ENCODE peak calls at places on chromosomes 16 and 17, in eight cellular contexts. Q is cardiac muscle cell, J is heart left ventricle, X is OCI-LY7, K is foreskin keratinocyte, B is H9, T is fibroblast of lung, O is A549. S is an unnamed sample.

GRCh38 chr17:39158623-39159022 is 7.2 kb upstream of the PLXDC1 start:
- DNase-seq in Q (no peak), J (no peak), X (no peak), K (no peak), B (no peak), T (no peak), O (no peak), S (no peak)

GRCh38 chr16:56279132-56279531 is 87.8 kb downstream of the GNAO1 start:
- DNase-seq in Q (no peak), J (no peak), X (no peak), K (no peak), B (no peak), T (no peak), O (no peak), S (no peak)

GRCh38 chr17:27338536-27338985 is 44.6 kb downstream of the WSB1 start:
- DNase-seq in Q (no peak), J (no peak), X (no peak), K (no peak), B (no peak), T (no peak), O (no peak), S (no peak)

GRCh38 chr17:79897243-79898063 is 58.2 kb upstream of the CBX4 start:
- DNase-seq in Q (no peak), J (no peak), X (no peak), K (no peak), B (no peak), T (no peak), O (no peak), S (no peak)

GRCh38 chr16:12612598-12613101 is 191.0 kb downstream of the CPPED1 start:
- DNase-seq in Q (no peak), J (no peak), X (no peak), K (peak; percentile 55), B (no peak), T (peak; percentile 32), O (peak; percentile 91), S (no peak)

GRCh38 chr16:59573528-59574271 is 839.6 kb upstream of the GOT2 start:
- DNase-seq in Q (no peak), J (no peak), X (no peak), K (peak; percentile 3), B (no peak), T (peak; percentile 96), O (peak; percentile 95), S (no peak)

GRCh38 chr17:4721203-4722135 is 9.8 kb upstream of the MED11 start:
- DNase-seq in Q (no peak), J (no peak), X (no peak), K (no peak), B (no peak), T (peak; percentile 60), O (peak; percentile 95), S (no peak)

GRCh38 chr17:80561541-80562114 is 17.0 kb downstream of the RPTOR start:
- DNase-seq in Q (no peak), J (no peak), X (no peak), K (no peak), B (no peak), T (no peak), O (no peak), S (no peak)

GRCh38 chr16:11253995-11254912 is 1.8 kb downstream of the SOCS1 start:
- DNase-seq in Q (no peak), J (no peak), X (peak; percentile 75), K (no peak), B (no peak), T (no peak), O (no peak), S (no peak)

GRCh38 chr17:8153550-8153956 is 1.3 kb upstream of the PER1 start:
- DNase-seq in Q (no peak), J (peak; percentile 85), X (no peak), K (peak; percentile 92), B (peak; percentile 55), T (peak; percentile 98), O (peak; percentile 98), S (peak; percentile 73)

GRCh38 chr16:72195609-72196008 is 23.7 kb upstream of the PMFBP1 start:
- DNase-seq in Q (peak; percentile 66), J (no peak), X (no peak), K (no peak), B (peak; percentile 67), T (no peak), O (no peak), S (no peak)

DNA sequence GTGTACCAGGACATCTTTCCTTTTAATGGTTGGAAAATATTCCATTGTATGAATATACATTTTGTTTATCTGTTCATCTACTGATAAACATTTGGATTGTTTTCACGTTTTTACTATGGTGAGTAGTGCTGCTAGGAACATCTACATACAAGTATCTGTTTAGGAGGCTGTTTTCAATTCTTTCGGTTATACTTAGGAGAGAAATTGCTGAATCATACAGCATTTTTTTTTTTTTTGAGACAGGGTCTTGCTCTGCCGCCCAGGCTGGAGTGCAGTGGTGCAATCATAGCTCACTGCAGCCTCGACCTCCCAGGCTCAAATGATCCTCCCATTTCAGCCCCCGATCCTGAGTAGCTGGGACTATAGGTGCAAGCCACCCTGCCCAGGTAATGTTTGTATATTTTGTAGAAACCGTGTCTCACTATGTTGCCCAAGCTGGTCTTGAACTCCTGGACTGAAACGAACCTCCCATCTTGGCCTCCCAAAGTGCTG is 122.9 kb downstream of the CRLF3 start:
- DNase-seq in Q (no peak), J (no peak), X (no peak), K (no peak), B (no peak), T (no peak), O (no peak), S (no peak)
- H3K27ac ChIP-seq in Q (no peak overlapping the region), J (no peak overlapping the region), X (no peak overlapping the region), K (no peak overlapping the region), B (no peak overlapping the region), T (no peak overlapping the region), O (peak overlapping the region; percentile 77), S (no peak overlapping the region)

GRCh38 chr16:89048871-89049422 is 44.7 kb upstream of the ACSF3 start:
- DNase-seq in Q (no peak), J (no peak), X (no peak), K (no peak), B (no peak), T (no peak), O (no peak), S (no peak)

GRCh38 chr16:89050119-89050867 is 43.4 kb upstream of the ACSF3 start:
- DNase-seq in Q (no peak), J (no peak), X (no peak), K (no peak), B (no peak), T (no peak), O (no peak), S (no peak)

GRCh38 chr16:89048087-89048729 is 45.4 kb upstream of the ACSF3 start:
- DNase-seq in Q (no peak), J (no peak), X (no peak), K (no peak), B (no peak), T (no peak), O (no peak), S (no peak)

GRCh38 chr16:89050868-89051311 is 42.8 kb upstream of the ACSF3 start:
- DNase-seq in Q (no peak), J (no peak), X (no peak), K (no peak), B (no peak), T (no peak), O (no peak), S (no peak)

DNA sequence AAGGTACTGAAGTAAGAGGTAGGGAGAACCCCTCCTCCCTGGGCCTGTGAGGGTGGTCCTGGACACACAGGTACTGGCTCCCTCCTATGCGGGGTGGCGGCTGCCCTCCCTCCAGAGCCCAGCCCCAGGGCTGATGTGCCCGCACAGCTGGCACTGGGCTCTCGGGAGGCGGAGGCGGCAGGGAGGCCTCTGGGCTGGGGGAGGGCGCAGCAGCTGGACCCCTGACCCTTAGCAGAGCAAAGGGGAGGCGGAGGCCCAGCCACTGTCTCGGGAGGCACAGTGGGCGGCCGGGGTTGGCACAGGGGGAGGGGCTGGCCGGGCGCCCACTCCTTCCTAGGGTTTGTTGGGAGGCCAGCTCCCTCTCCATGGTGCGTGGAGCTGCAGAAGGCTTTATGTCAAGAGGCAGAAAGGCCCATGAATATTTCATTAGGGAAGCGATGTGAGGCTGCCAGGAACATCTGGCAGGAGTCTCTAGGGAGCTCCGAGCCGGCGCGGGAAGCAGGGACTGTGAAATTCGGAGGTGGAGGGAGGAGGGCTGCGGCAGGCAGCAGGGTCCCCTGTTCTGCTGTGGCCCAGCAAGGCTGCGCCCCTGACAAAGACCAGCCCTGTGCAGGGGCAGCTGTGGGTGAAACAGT is 44.1 kb upstream of the ACSF3 start:
- DNase-seq in Q (no peak), J (no peak), X (no peak), K (no peak), B (no peak), T (no peak), O (no peak), S (no peak)
- H3K4me1 ChIP-seq in Q (no peaks in the 10 kb centered on the region), J (no peaks in the 10 kb centered on the region), X (peaks cover 2% of the 10 kb centered on the region), K (no peaks in the 10 kb centered on the region), B (no peaks in the 10 kb centered on the region), T (no peaks in the 10 kb centered on the region), O (peaks cover 14% of the 10 kb centered on the region), S (no peaks in the 10 kb centered on the region)

GRCh38 chr16:4309833-4310266 is 6.0 kb upstream of the GLIS2 start:
- DNase-seq in Q (peak; percentile 81), J (no peak), X (peak; percentile 83), K (no peak), B (peak; percentile 95), T (peak; percentile 82), O (peak; percentile 88), S (no peak)
- H3K27ac ChIP-seq in Q (peak overlapping the region; percentile 7), J (peak overlapping the region; percentile 67), X (peak overlapping the region; percentile 90), K (no peak overlapping the region), B (no peak overlapping the region), T (peak overlapping the region; percentile 70), O (peak overlapping the region; percentile 90), S (peak overlapping the region; percentile 30)

DNA sequence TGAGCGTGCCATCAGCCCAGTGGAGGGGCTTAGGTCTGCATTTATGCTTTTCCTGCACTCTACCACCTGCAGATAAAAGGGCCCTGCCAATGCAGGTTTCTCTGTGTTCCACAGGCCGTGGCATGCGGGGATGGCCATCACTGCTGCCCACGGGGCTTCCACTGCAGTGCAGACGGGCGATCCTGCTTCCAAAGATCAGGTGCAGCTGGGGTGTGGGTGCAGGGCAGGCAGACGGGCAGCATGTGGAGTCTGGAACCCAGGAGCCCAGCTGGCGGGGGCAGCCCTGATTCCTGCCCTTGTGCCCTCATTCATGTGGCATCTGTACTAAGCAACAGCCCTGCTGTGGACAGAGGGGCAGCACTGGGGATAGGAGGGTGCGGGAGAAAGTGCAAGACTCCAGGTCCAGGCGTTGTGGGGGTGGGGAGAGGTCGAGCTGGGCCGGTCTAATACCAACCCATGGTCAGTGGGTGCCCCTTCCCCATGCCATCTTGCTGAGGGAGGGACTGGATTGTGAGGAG is 4.5 kb downstream of the GRN start:
- DNase-seq in Q (no peak), J (no peak), X (no peak), K (no peak), B (no peak), T (no peak), O (no peak), S (no peak)
- H3K4me1 ChIP-seq in Q (no peaks in the 10 kb centered on the region), J (peaks cover 16% of the 10 kb centered on the region), X (peaks cover 55% of the 10 kb centered on the region), K (peaks cover 6% of the 10 kb centered on the region), B (no peaks in the 10 kb centered on the region), T (no peaks in the 10 kb centered on the region), O (peaks cover 6% of the 10 kb centered on the region), S (peaks cover 8% of the 10 kb centered on the region)